ENCODE peak calls at places on chromosome 2, in six cellular contexts. D, N, E, O, R and C are unnamed samples.

GRCh38 chr2:99883356-99883867 is 259.0 kb downstream of the AFF3 start:
- DNase-seq in D (no peak), E (no peak), N (no peak), O (no peak), R (no peak), C (no peak)

GRCh38 chr2:210224660-210225460 is at the start of gene ACADL:
- DNase-seq in O (no peak), R (no peak), D (peak), N (no peak), E (peak), C (no peak)

GRCh38 chr2:137228566-137228965 is 463.2 kb downstream of the THSD7B start:
- DNase-seq in D (no peak), N (peak), R (no peak), O (no peak), E (no peak), C (no peak)

GRCh38 chr2:233938676-233939370 is 21.6 kb downstream of the TRPM8 start:
- DNase-seq in E (no peak), R (no peak), D (no peak), N (no peak), O (no peak), C (no peak)

GRCh38 chr2:83069724-83070123 is 1389.4 kb downstream of the SUCLG1 start:
- DNase-seq in E (no peak), O (no peak), R (no peak), D (no peak), N (no peak), C (no peak)

GRCh38 chr2:73985318-73986084 is 791 bp downstream of the TET3 start:
- DNase-seq in N (peak), R (peak), E (peak), O (peak), D (peak), C (no peak)

GRCh38 chr2:45212953-45213635 is 203.8 kb upstream of the SIX2 start:
- DNase-seq in N (no peak), E (no peak), O (no peak), D (no peak), R (no peak), C (peak)

GRCh38 chr2:20012282-20013060 is at the start of gene MATN3:
- DNase-seq in E (peak), O (peak), R (no peak), N (no peak), D (peak), C (no peak)

GRCh38 chr2:129441610-129442009 is 537.9 kb upstream of the RAB6C start:
- DNase-seq in N (no peak), E (no peak), D (no peak), O (no peak), R (no peak), C (no peak)

GRCh38 chr2:184154438-184154837 is 443.9 kb upstream of the ZNF804A start:
- DNase-seq in N (no peak), O (no peak), R (no peak), D (no peak), E (no peak), C (no peak)

GRCh38 chr2:196925445-196925767 is 1.1 kb downstream of the PGAP1 start:
- DNase-seq in R (no peak), O (no peak), N (no peak), D (no peak), E (no peak), C (no peak)

GRCh38 chr2:174678395-174678794 is 80.8 kb upstream of the WIPF1 start:
- DNase-seq in R (no peak), E (no peak), N (no peak), O (no peak), D (no peak), C (no peak)

GRCh38 chr2:150470435-150470834 is 17.0 kb downstream of the RND3 start:
- DNase-seq in D (no peak), E (no peak), O (no peak), N (no peak), R (no peak), C (no peak)

GRCh38 chr2:26807788-26808460 is 22.1 kb downstream of the CENPA start:
- DNase-seq in E (peak), O (no peak), N (no peak), D (no peak), R (no peak), C (no peak)

GRCh38 chr2:240434728-240435456 is 571 bp upstream of the GPC1 start:
- DNase-seq in N (no peak), R (no peak), D (peak), E (peak), O (peak), C (peak)

GRCh38 chr2:127293758-127294562 is at the start of gene ERCC3:
- DNase-seq in O (peak), E (peak), R (peak), D (peak), N (peak), C (peak)

GRCh38 chr2:151063271-151063670 is 198.4 kb downstream of the RBM43 start:
- DNase-seq in E (no peak), D (no peak), N (no peak), R (no peak), O (no peak), C (no peak)

GRCh38 chr2:24329700-24330099 is 30.6 kb downstream of the ITSN2 start:
- DNase-seq in R (peak), O (no peak), N (no peak), E (no peak), D (no peak), C (no peak)